ENCODE peak calls at places on chromosomes 6 and 20, in six cellular contexts. Y, S, C, R, W and N are unnamed samples.

GRCh38 chr6:122033564-122034181 is 365.8 kb upstream of the HSF2 start:
- DNase-seq in Y (no peak), S (no peak), C (no peak), R (no peak), W (peak; percentile 78), N (peak; percentile 76)

GRCh38 chr20:38157635-38158495 is 7.2 kb downstream of the TGM2 start:
- DNase-seq in Y (peak; percentile 37), S (no peak), C (no peak), R (no peak), W (peak; percentile 68), N (no peak)

GRCh38 chr6:24196198-24196597 is 70.2 kb downstream of the NRSN1 start:
- DNase-seq in Y (no peak), S (no peak), C (no peak), R (no peak), W (no peak), N (no peak)

GRCh38 chr6:79525272-79526100 is 11.7 kb downstream of the LCA5 start:
- DNase-seq in Y (no peak), S (no peak), C (no peak), R (peak; percentile 32), W (peak; percentile 76), N (peak; percentile 74)

GRCh38 chr6:118306640-118307238 is 241.4 kb upstream of the PLN start:
- DNase-seq in Y (no peak), S (no peak), C (no peak), R (no peak), W (no peak), N (no peak)

GRCh38 chr20:20668639-20669038 is 43.8 kb downstream of the RALGAPA2 start:
- DNase-seq in Y (no peak), S (no peak), C (no peak), R (no peak), W (peak; percentile 4), N (no peak)

GRCh38 chr20:46220808-46221207 is 87.5 kb downstream of the CDH22 start:
- DNase-seq in Y (no peak), S (no peak), C (no peak), R (no peak), W (no peak), N (no peak)

GRCh38 chr20:41415191-41415590 is 48.6 kb upstream of the EMILIN3 start:
- DNase-seq in Y (no peak), S (no peak), C (no peak), R (no peak), W (no peak), N (no peak)

GRCh38 chr20:32477594-32478512 is 107.3 kb downstream of the NOL4L start:
- DNase-seq in Y (no peak), S (no peak), C (no peak), R (no peak), W (no peak), N (no peak)

GRCh38 chr6:96803106-96803481 is 34.2 kb downstream of the GPR63 start:
- DNase-seq in Y (no peak), S (no peak), C (no peak), R (no peak), W (no peak), N (no peak)

GRCh38 chr6:151179321-151179720 is 60.4 kb upstream of the AKAP12 start:
- DNase-seq in Y (no peak), S (peak; percentile 76), C (no peak), R (no peak), W (peak; percentile 58), N (peak; percentile 50)

GRCh38 chr6:142903806-142904205 is 41.2 kb downstream of the HIVEP2 start:
- DNase-seq in Y (no peak), S (peak; percentile 54), C (no peak), R (no peak), W (peak; percentile 24), N (no peak)

GRCh38 chr6:127212376-127212775 is 54.3 kb upstream of the RNF146 start:
- DNase-seq in Y (no peak), S (no peak), C (no peak), R (no peak), W (no peak), N (no peak)

GRCh38 chr20:38990728-38991127 is 28.6 kb downstream of the DHX35 start:
- DNase-seq in Y (no peak), S (no peak), C (no peak), R (no peak), W (no peak), N (peak; percentile 26)

GRCh38 chr6:53236241-53236640 is 87.6 kb upstream of the GCM1 start:
- DNase-seq in Y (no peak), S (no peak), C (no peak), R (no peak), W (no peak), N (no peak)

GRCh38 chr6:83429857-83430605 is 820 bp downstream of the ME1 start:
- DNase-seq in Y (peak; percentile 55), S (peak; percentile 14), C (no peak), R (no peak), W (peak; percentile 45), N (peak; percentile 77)

GRCh38 chr20:22752324-22752723 is 168.0 kb upstream of the FOXA2 start:
- DNase-seq in Y (no peak), S (no peak), C (no peak), R (no peak), W (no peak), N (no peak)

GRCh38 chr6:23522751-23523527 is 603.1 kb upstream of the NRSN1 start:
- DNase-seq in Y (no peak), S (no peak), C (no peak), R (no peak), W (no peak), N (peak; percentile 59)

GRCh38 chr20:48679603-48680002 is 148.2 kb downstream of the PREX1 start:
- DNase-seq in Y (no peak), S (no peak), C (no peak), R (no peak), W (no peak), N (no peak)

GRCh38 chr6:925656-926213 is 232.8 kb upstream of the EXOC2 start:
- DNase-seq in Y (no peak), S (no peak), C (no peak), R (no peak), W (no peak), N (peak; percentile 35)

GRCh38 chr6:128370072-128370471 is 150.3 kb downstream of the PTPRK start:
- DNase-seq in Y (no peak), S (peak; percentile 30), C (no peak), R (no peak), W (peak; percentile 56), N (peak; percentile 52)

GRCh38 chr6:122752990-122753687 is 26.4 kb upstream of the FABP7 start:
- DNase-seq in Y (no peak), S (no peak), C (no peak), R (no peak), W (no peak), N (no peak)

GRCh38 chr6:16239090-16239797 is 857 bp downstream of the GMPR start:
- DNase-seq in Y (peak; percentile 85), S (peak; percentile 27), C (peak; percentile 62), R (peak; percentile 75), W (peak; percentile 43), N (peak; percentile 15)

GRCh38 chr20:11158589-11158988 is 484.8 kb upstream of the JAG1 start:
- DNase-seq in Y (no peak), S (no peak), C (no peak), R (no peak), W (peak; percentile 29), N (no peak)

GRCh38 chr6:29633532-29633901 is 534 bp upstream of the GABBR1 start:
- DNase-seq in Y (no peak), S (no peak), C (no peak), R (no peak), W (no peak), N (no peak)

GRCh38 chr20:1426231-1426849 is 33.5 kb upstream of the FKBP1A start:
- DNase-seq in Y (no peak), S (no peak), C (no peak), R (no peak), W (no peak), N (no peak)

GRCh38 chr20:1424336-1424735 is 31.5 kb upstream of the FKBP1A start:
- DNase-seq in Y (no peak), S (no peak), C (no peak), R (no peak), W (no peak), N (peak; percentile 35)

GRCh38 chr20:1429143-1429728 is 36.4 kb upstream of the FKBP1A start:
- DNase-seq in Y (no peak), S (no peak), C (no peak), R (no peak), W (no peak), N (peak; percentile 66)

GRCh38 chr20:1430004-1430451 is 36.6 kb downstream of the NSFL1C start:
- DNase-seq in Y (no peak), S (peak; percentile 65), C (no peak), R (no peak), W (peak; percentile 92), N (peak; percentile 46)

GRCh38 chr20:1427457-1428054 is 34.7 kb upstream of the FKBP1A start:
- DNase-seq in Y (no peak), S (peak; percentile 50), C (no peak), R (no peak), W (peak; percentile 62), N (no peak)
- TF ChIP-seq CTCF in Y (no peak), S (no peak), C (no peak), R (no peak), W (peak; percentile 5), N (peak; percentile 3)

GRCh38 chr6:114418304-114418972 is 75.6 kb upstream of the HS3ST5 start:
- DNase-seq in Y (no peak), S (no peak), C (no peak), R (no peak), W (no peak), N (no peak)
- H3K4me3 ChIP-seq in Y (no peak overlapping the region), S (no peak overlapping the region), C (no peak overlapping the region), R (no peak overlapping the region), W (no peak overlapping the region), N (no peak overlapping the region)

GRCh38 chr20:24703284-24703610 is 233.8 kb downstream of the SYNDIG1 start:
- DNase-seq in Y (no peak), S (no peak), C (no peak), R (no peak), W (no peak), N (no peak)

GRCh38 chr20:24702501-24703283 is 233.3 kb downstream of the SYNDIG1 start:
- DNase-seq in Y (no peak), S (no peak), C (no peak), R (no peak), W (no peak), N (no peak)

GRCh38 chr20:24701027-24701426 is 231.6 kb downstream of the SYNDIG1 start:
- DNase-seq in Y (no peak), S (no peak), C (no peak), R (no peak), W (no peak), N (no peak)

GRCh38 chr20:24700166-24700860 is 230.9 kb downstream of the SYNDIG1 start:
- DNase-seq in Y (no peak), S (no peak), C (no peak), R (no peak), W (no peak), N (no peak)

GRCh38 chr20:24701668-24702067 is 232.2 kb downstream of the SYNDIG1 start:
- DNase-seq in Y (no peak), S (no peak), C (no peak), R (no peak), W (no peak), N (no peak)
- TF ChIP-seq CTCF in Y (no peak), S (no peak), C (no peak), R (no peak), W (no peak), N (no peak)

DNA sequence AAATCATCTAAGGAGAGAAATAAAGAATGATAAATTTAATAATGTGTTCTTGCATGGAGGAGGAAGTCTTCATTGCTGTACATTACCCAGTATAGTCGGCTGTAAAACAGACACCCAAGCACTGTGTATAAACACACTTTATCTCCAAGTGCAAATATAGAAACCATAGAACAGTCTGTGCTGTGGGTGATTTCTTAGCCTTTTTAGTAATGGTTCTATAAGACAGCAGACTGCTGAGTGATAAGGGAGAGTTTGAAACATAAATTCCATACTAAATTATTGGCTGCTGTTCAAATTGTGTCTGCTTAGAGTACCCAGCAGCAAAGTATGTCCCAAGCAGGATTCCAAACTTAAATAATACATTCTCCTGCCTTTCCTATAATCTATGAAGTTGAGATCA is 4.6 kb downstream of the FILIP1 start:
- DNase-seq in Y (no peak), S (no peak), C (no peak), R (no peak), W (peak; percentile 67), N (no peak)
- H3K4me3 ChIP-seq in Y (peak overlapping the region; percentile 25), S (no peak overlapping the region), C (peak overlapping the region; percentile 62), R (no peak overlapping the region), W (no peak overlapping the region), N (no peak overlapping the region)